ENCODE peak calls at places on chromosome 5, in eight cellular contexts. One of them, this sample, is unnamed.

GRCh38 chr5:82413302-82414042 is 135.3 kb upstream of the RPS23 start:
- DNase-seq in mammary epithelial cell: peak; percentile 92
- DNase-seq in astrocyte: peak; percentile 96
- DNase-seq in cardiac muscle cell: peak; percentile 91
- DNase-seq in tibial nerve: no peak
- DNase-seq in adrenal gland: no peak
- DNase-seq in A549: no peak
- DNase-seq in heart left ventricle: no peak
- DNase-seq in this sample: no peak

GRCh38 chr5:75009559-75010230 is 42.7 kb downstream of the GCNT4 start:
- DNase-seq in mammary epithelial cell: no peak
- DNase-seq in astrocyte: no peak
- DNase-seq in cardiac muscle cell: no peak
- DNase-seq in tibial nerve: no peak
- DNase-seq in adrenal gland: no peak
- DNase-seq in A549: no peak
- DNase-seq in heart left ventricle: no peak
- DNase-seq in this sample: no peak

GRCh38 chr5:36156124-36156601 is 4.3 kb downstream of the SKP2 start:
- DNase-seq in mammary epithelial cell: peak; percentile 78
- DNase-seq in astrocyte: peak; percentile 63
- DNase-seq in cardiac muscle cell: peak; percentile 45
- DNase-seq in tibial nerve: no peak
- DNase-seq in adrenal gland: no peak
- DNase-seq in A549: no peak
- DNase-seq in heart left ventricle: no peak
- DNase-seq in this sample: no peak

GRCh38 chr5:127565586-127566270 is 48.3 kb downstream of the PRRC1 start:
- DNase-seq in mammary epithelial cell: no peak
- DNase-seq in astrocyte: no peak
- DNase-seq in cardiac muscle cell: no peak
- DNase-seq in tibial nerve: no peak
- DNase-seq in adrenal gland: no peak
- DNase-seq in A549: no peak
- DNase-seq in heart left ventricle: no peak
- DNase-seq in this sample: no peak

GRCh38 chr5:7518947-7519560 is 123.1 kb downstream of the ADCY2 start:
- DNase-seq in mammary epithelial cell: no peak
- DNase-seq in astrocyte: no peak
- DNase-seq in cardiac muscle cell: no peak
- DNase-seq in tibial nerve: no peak
- DNase-seq in adrenal gland: no peak
- DNase-seq in A549: no peak
- DNase-seq in heart left ventricle: no peak
- DNase-seq in this sample: no peak

GRCh38 chr5:129629581-129629980 is 118.3 kb upstream of the MINAR2 start:
- DNase-seq in mammary epithelial cell: no peak
- DNase-seq in astrocyte: no peak
- DNase-seq in cardiac muscle cell: no peak
- DNase-seq in tibial nerve: no peak
- DNase-seq in adrenal gland: no peak
- DNase-seq in A549: no peak
- DNase-seq in heart left ventricle: no peak
- DNase-seq in this sample: no peak

GRCh38 chr5:119276976-119277375 is 78.8 kb upstream of the TNFAIP8 start:
- DNase-seq in mammary epithelial cell: no peak
- DNase-seq in astrocyte: no peak
- DNase-seq in cardiac muscle cell: no peak
- DNase-seq in tibial nerve: no peak
- DNase-seq in adrenal gland: no peak
- DNase-seq in A549: no peak
- DNase-seq in heart left ventricle: no peak
- DNase-seq in this sample: no peak

GRCh38 chr5:33631139-33631538 is 190.4 kb downstream of the TARS1 start:
- DNase-seq in mammary epithelial cell: no peak
- DNase-seq in astrocyte: no peak
- DNase-seq in cardiac muscle cell: no peak
- DNase-seq in tibial nerve: no peak
- DNase-seq in adrenal gland: no peak
- DNase-seq in A549: no peak
- DNase-seq in heart left ventricle: no peak
- DNase-seq in this sample: no peak

GRCh38 chr5:132319975-132320374 is 25.8 kb downstream of the SLC22A4 start:
- DNase-seq in mammary epithelial cell: no peak
- DNase-seq in astrocyte: no peak
- DNase-seq in cardiac muscle cell: no peak
- DNase-seq in tibial nerve: no peak
- DNase-seq in adrenal gland: no peak
- DNase-seq in A549: no peak
- DNase-seq in heart left ventricle: no peak
- DNase-seq in this sample: no peak

GRCh38 chr5:180007582-180007981 is 64.0 kb downstream of the RNF130 start:
- DNase-seq in mammary epithelial cell: no peak
- DNase-seq in astrocyte: no peak
- DNase-seq in cardiac muscle cell: no peak
- DNase-seq in tibial nerve: no peak
- DNase-seq in adrenal gland: no peak
- DNase-seq in A549: no peak
- DNase-seq in heart left ventricle: no peak
- DNase-seq in this sample: peak; percentile 22

GRCh38 chr5:73218552-73219171 is 45.7 kb downstream of the TMEM174 start:
- DNase-seq in mammary epithelial cell: peak; percentile 34
- DNase-seq in astrocyte: peak; percentile 41
- DNase-seq in cardiac muscle cell: peak; percentile 56
- DNase-seq in tibial nerve: no peak
- DNase-seq in adrenal gland: no peak
- DNase-seq in A549: peak; percentile 44
- DNase-seq in heart left ventricle: no peak
- DNase-seq in this sample: no peak

GRCh38 chr5:38921174-38921573 is 75.4 kb downstream of the OSMR start:
- DNase-seq in mammary epithelial cell: no peak
- DNase-seq in astrocyte: no peak
- DNase-seq in cardiac muscle cell: peak; percentile 16
- DNase-seq in tibial nerve: no peak
- DNase-seq in adrenal gland: no peak
- DNase-seq in A549: peak; percentile 9
- DNase-seq in heart left ventricle: no peak
- DNase-seq in this sample: no peak

GRCh38 chr5:92979716-92980115 is 601.3 kb downstream of the NR2F1-AS1 start:
- DNase-seq in mammary epithelial cell: no peak
- DNase-seq in astrocyte: no peak
- DNase-seq in cardiac muscle cell: no peak
- DNase-seq in tibial nerve: no peak
- DNase-seq in adrenal gland: no peak
- DNase-seq in A549: no peak
- DNase-seq in heart left ventricle: no peak
- DNase-seq in this sample: no peak

GRCh38 chr5:161403996-161404395 is 142.5 kb downstream of the GABRB2 start:
- DNase-seq in mammary epithelial cell: no peak
- DNase-seq in astrocyte: no peak
- DNase-seq in cardiac muscle cell: no peak
- DNase-seq in tibial nerve: no peak
- DNase-seq in adrenal gland: no peak
- DNase-seq in A549: no peak
- DNase-seq in heart left ventricle: no peak
- DNase-seq in this sample: no peak

GRCh38 chr5:133052317-133053175 is 733 bp downstream of the HSPA4 start:
- DNase-seq in mammary epithelial cell: peak; percentile 65
- DNase-seq in astrocyte: peak; percentile 19
- DNase-seq in cardiac muscle cell: peak; percentile 69
- DNase-seq in tibial nerve: no peak
- DNase-seq in adrenal gland: peak; percentile 85
- DNase-seq in A549: peak; percentile 65
- DNase-seq in heart left ventricle: peak; percentile 80
- DNase-seq in this sample: peak; percentile 59

GRCh38 chr5:112614986-112615385 is 122.7 kb upstream of the APC start:
- DNase-seq in mammary epithelial cell: peak; percentile 11
- DNase-seq in astrocyte: no peak
- DNase-seq in cardiac muscle cell: no peak
- DNase-seq in tibial nerve: no peak
- DNase-seq in adrenal gland: no peak
- DNase-seq in A549: no peak
- DNase-seq in heart left ventricle: no peak
- DNase-seq in this sample: no peak

GRCh38 chr5:172010278-172010677 is 3.8 kb upstream of the FBXW11 start:
- DNase-seq in mammary epithelial cell: peak; percentile 34
- DNase-seq in astrocyte: peak; percentile 22
- DNase-seq in cardiac muscle cell: peak; percentile 79
- DNase-seq in tibial nerve: no peak
- DNase-seq in adrenal gland: no peak
- DNase-seq in A549: no peak
- DNase-seq in heart left ventricle: no peak
- DNase-seq in this sample: no peak

DNA sequence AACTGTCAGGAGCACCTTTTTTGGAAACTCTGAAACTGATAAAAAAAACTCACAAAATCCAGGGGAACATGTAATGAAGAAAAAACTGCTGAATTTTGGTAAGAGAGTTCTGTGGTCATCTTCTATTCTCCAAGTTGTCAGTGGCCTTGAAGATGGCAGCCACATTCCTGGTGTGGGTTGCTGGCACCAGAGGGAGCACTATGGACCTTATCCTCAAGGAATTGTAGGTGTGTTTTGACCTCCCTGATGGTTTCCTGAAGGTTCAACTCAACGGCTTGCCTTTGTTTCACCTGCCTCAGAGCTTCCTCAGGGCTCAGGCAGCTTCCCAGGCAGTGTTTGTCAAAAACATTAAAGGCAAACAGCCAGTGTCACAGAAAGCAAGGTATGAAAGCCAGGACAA is 2.2 kb upstream of the SLC38A9 start:
- DNase-seq in mammary epithelial cell: no peak
- DNase-seq in astrocyte: no peak
- DNase-seq in cardiac muscle cell: no peak
- DNase-seq in tibial nerve: no peak
- DNase-seq in adrenal gland: no peak
- DNase-seq in A549: no peak
- DNase-seq in heart left ventricle: no peak
- DNase-seq in this sample: no peak
- TF ChIP-seq CTCF in mammary epithelial cell: peak; percentile 23
- TF ChIP-seq CTCF in astrocyte: no peak
- TF ChIP-seq CTCF in cardiac muscle cell: no peak
- TF ChIP-seq CTCF in tibial nerve: no peak
- TF ChIP-seq CTCF in adrenal gland: no peak
- TF ChIP-seq CTCF in A549: peak; percentile 18
- TF ChIP-seq CTCF in heart left ventricle: no peak
- TF ChIP-seq CTCF in this sample: no peak

DNA sequence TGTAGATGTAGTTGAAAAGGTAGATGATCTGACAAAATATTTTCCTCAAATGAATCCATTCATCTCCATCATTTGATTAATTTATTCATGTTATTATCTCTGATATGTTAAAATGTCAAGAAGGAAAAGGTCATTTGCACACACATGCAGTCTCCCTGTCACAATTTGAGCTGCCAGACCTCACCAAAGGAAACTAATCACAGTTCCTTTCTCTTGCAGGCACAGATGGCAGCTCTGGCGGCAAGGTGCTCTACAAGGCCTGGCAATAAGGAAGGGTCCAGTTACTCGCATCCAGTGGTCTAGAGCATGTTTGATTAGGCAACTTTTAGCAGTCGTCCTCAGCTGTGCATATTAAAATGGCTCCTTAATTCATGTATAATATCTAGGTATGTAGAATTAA is 120.1 kb downstream of the FEM1C start:
- DNase-seq in mammary epithelial cell: no peak
- DNase-seq in astrocyte: no peak
- DNase-seq in cardiac muscle cell: no peak
- DNase-seq in tibial nerve: no peak
- DNase-seq in adrenal gland: no peak
- DNase-seq in A549: no peak
- DNase-seq in heart left ventricle: no peak
- DNase-seq in this sample: no peak
- H3K4me1 ChIP-seq in mammary epithelial cell: peaks cover 28% of the 10 kb centered on the region
- H3K4me1 ChIP-seq in astrocyte: peaks cover 17% of the 10 kb centered on the region
- H3K4me1 ChIP-seq in cardiac muscle cell: peaks cover 12% of the 10 kb centered on the region
- H3K4me1 ChIP-seq in tibial nerve: no peaks in the 10 kb centered on the region
- H3K4me1 ChIP-seq in adrenal gland: no peaks in the 10 kb centered on the region
- H3K4me1 ChIP-seq in A549: peaks cover 43% of the 10 kb centered on the region
- H3K4me1 ChIP-seq in heart left ventricle: peaks cover 48% of the 10 kb centered on the region
- H3K4me1 ChIP-seq in this sample: peaks cover 34% of the 10 kb centered on the region

DNA sequence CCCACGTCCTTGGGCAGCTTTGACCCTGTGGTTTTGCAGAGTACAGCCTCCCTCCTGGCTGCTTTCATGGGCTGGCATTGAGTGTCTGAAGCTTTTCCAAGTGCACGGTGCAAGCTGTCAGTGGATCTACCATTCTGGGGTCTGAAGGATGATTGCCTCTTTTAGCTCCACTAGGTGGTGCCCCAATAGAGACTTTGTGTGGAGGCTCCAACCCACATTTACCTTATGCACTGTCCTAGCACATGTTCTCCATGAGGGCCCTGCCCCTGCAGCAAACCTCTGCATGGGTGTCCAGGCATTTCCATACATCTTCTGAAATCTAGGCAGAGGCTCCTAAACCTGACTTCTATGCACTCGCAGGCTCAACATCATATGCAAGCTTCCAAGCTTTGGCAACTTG is 644.2 kb upstream of the CDH9 start:
- DNase-seq in mammary epithelial cell: peak; percentile 10
- DNase-seq in astrocyte: no peak
- DNase-seq in cardiac muscle cell: peak; percentile 35
- DNase-seq in tibial nerve: no peak
- DNase-seq in adrenal gland: no peak
- DNase-seq in A549: no peak
- DNase-seq in heart left ventricle: no peak
- DNase-seq in this sample: no peak
- TF ChIP-seq CTCF in mammary epithelial cell: no peak
- TF ChIP-seq CTCF in astrocyte: no peak
- TF ChIP-seq CTCF in cardiac muscle cell: peak; percentile 33
- TF ChIP-seq CTCF in tibial nerve: no peak
- TF ChIP-seq CTCF in adrenal gland: no peak
- TF ChIP-seq CTCF in A549: peak; percentile 12
- TF ChIP-seq CTCF in heart left ventricle: no peak
- TF ChIP-seq CTCF in this sample: no peak

GRCh38 chr5:109741390-109741789 is 51.7 kb downstream of the MAN2A1 start:
- DNase-seq in mammary epithelial cell: no peak
- DNase-seq in astrocyte: no peak
- DNase-seq in cardiac muscle cell: no peak
- DNase-seq in tibial nerve: no peak
- DNase-seq in adrenal gland: no peak
- DNase-seq in A549: no peak
- DNase-seq in heart left ventricle: no peak
- DNase-seq in this sample: no peak

GRCh38 chr5:109739741-109740140 is 50.0 kb downstream of the MAN2A1 start:
- DNase-seq in mammary epithelial cell: peak; percentile 51
- DNase-seq in astrocyte: peak; percentile 62
- DNase-seq in cardiac muscle cell: peak; percentile 18
- DNase-seq in tibial nerve: no peak
- DNase-seq in adrenal gland: no peak
- DNase-seq in A549: no peak
- DNase-seq in heart left ventricle: no peak
- DNase-seq in this sample: no peak

GRCh38 chr5:109743770-109744212 is 54.1 kb downstream of the MAN2A1 start:
- DNase-seq in mammary epithelial cell: peak; percentile 80
- DNase-seq in astrocyte: peak; percentile 94
- DNase-seq in cardiac muscle cell: peak; percentile 79
- DNase-seq in tibial nerve: no peak
- DNase-seq in adrenal gland: peak; percentile 54
- DNase-seq in A549: peak; percentile 38
- DNase-seq in heart left ventricle: no peak
- DNase-seq in this sample: no peak

GRCh38 chr5:109743041-109743531 is 53.4 kb downstream of the MAN2A1 start:
- DNase-seq in mammary epithelial cell: no peak
- DNase-seq in astrocyte: no peak
- DNase-seq in cardiac muscle cell: no peak
- DNase-seq in tibial nerve: no peak
- DNase-seq in adrenal gland: no peak
- DNase-seq in A549: no peak
- DNase-seq in heart left ventricle: no peak
- DNase-seq in this sample: no peak

GRCh38 chr5:109740329-109740728 is 50.6 kb downstream of the MAN2A1 start:
- DNase-seq in mammary epithelial cell: peak; percentile 58
- DNase-seq in astrocyte: peak; percentile 58
- DNase-seq in cardiac muscle cell: peak; percentile 11
- DNase-seq in tibial nerve: no peak
- DNase-seq in adrenal gland: no peak
- DNase-seq in A549: no peak
- DNase-seq in heart left ventricle: no peak
- DNase-seq in this sample: no peak
- H3K4me1 ChIP-seq in mammary epithelial cell: peaks cover 36% of the 10 kb centered on the region
- H3K4me1 ChIP-seq in astrocyte: peaks cover 46% of the 10 kb centered on the region
- H3K4me1 ChIP-seq in cardiac muscle cell: peaks cover 10% of the 10 kb centered on the region
- H3K4me1 ChIP-seq in tibial nerve: no peaks in the 10 kb centered on the region
- H3K4me1 ChIP-seq in adrenal gland: peaks cover 28% of the 10 kb centered on the region
- H3K4me1 ChIP-seq in A549: peaks cover 19% of the 10 kb centered on the region
- H3K4me1 ChIP-seq in heart left ventricle: peaks cover 25% of the 10 kb centered on the region
- H3K4me1 ChIP-seq in this sample: peaks cover 24% of the 10 kb centered on the region